ENCODE peak calls at places on chromosomes 16 and 17, in six cellular contexts. N, U, M, Q, P and H are unnamed samples.

GRCh38 chr17:1907818-1908698 is 78.3 kb downstream of the RPA1 start:
- DNase-seq in U (no peak), N (no peak), M (no peak), Q (no peak), P (peak), H (no peak)

GRCh38 chr17:65181237-65182061 is 44.3 kb downstream of the RGS9 start:
- DNase-seq in N (no peak), U (no peak), P (no peak), M (no peak), Q (peak), H (no peak)

GRCh38 chr16:71526111-71526998 is at the start of gene CHST4:
- DNase-seq in N (peak), P (peak), U (peak), M (no peak), Q (peak), H (peak)

GRCh38 chr17:55327225-55328088 is 62.7 kb downstream of the HLF start:
- DNase-seq in P (no peak), U (peak), N (no peak), Q (no peak), M (no peak), H (no peak)

GRCh38 chr16:9437115-9437514 is 345.7 kb downstream of the HAPSTR1 start:
- DNase-seq in M (no peak), U (peak), N (no peak), P (no peak), Q (no peak), H (no peak)

GRCh38 chr16:3023415-3023668 is 400 bp downstream of the HCFC1R1 start:
- DNase-seq in N (peak), M (no peak), Q (peak), P (peak), U (no peak), H (no peak)

GRCh38 chr16:30335598-30336474 is 19.3 kb downstream of the CD2BP2 start:
- DNase-seq in P (no peak), Q (peak), U (no peak), M (peak), N (no peak), H (no peak)

GRCh38 chr17:65727832-65728231 is 166.4 kb upstream of the AXIN2 start:
- DNase-seq in U (no peak), P (no peak), N (no peak), Q (no peak), M (no peak), H (no peak)

GRCh38 chr17:72466199-72466598 is 345.4 kb downstream of the SOX9 start:
- DNase-seq in M (no peak), Q (peak), N (no peak), U (peak), P (peak), H (no peak)

GRCh38 chr17:1623057-1623456 is 5.6 kb downstream of the SLC43A2 start:
- DNase-seq in U (no peak), P (no peak), N (no peak), Q (no peak), M (no peak), H (no peak)

GRCh38 chr17:17738901-17739300 is 57.6 kb downstream of the RAI1 start:
- DNase-seq in Q (no peak), P (no peak), U (peak), M (no peak), N (no peak), H (no peak)

GRCh38 chr17:3960764-3961163 is 3.5 kb downstream of the ATP2A3 start:
- DNase-seq in P (peak), N (no peak), Q (no peak), M (no peak), U (no peak), H (no peak)

GRCh38 chr16:66872927-66873684 is 7.2 kb upstream of the PDP2 start:
- DNase-seq in U (peak), P (peak), N (peak), Q (peak), M (peak), H (peak)

GRCh38 chr17:45791935-45792334 is 7.8 kb downstream of the CRHR1 start:
- DNase-seq in U (peak), N (no peak), M (no peak), Q (no peak), P (no peak), H (no peak)

GRCh38 chr17:66915204-66915611 is 49.3 kb upstream of the CACNG4 start:
- DNase-seq in M (no peak), Q (no peak), P (no peak), N (no peak), U (peak), H (no peak)

GRCh38 chr17:44775136-44775837 is 16.5 kb downstream of the ADAM11 start:
- DNase-seq in N (peak), Q (peak), M (peak), U (peak), P (peak), H (peak)

GRCh38 chr17:46036491-46036890 is 37.4 kb downstream of the STH start:
- DNase-seq in M (no peak), Q (no peak), P (no peak), N (no peak), U (no peak), H (no peak)

GRCh38 chr17:40361063-40361924 is 3.2 kb downstream of the GJD3 start:
- DNase-seq in U (no peak), M (peak), Q (no peak), P (no peak), N (no peak), H (no peak)

GRCh38 chr17:49409066-49409465 is 5.6 kb downstream of the PHB1 start:
- DNase-seq in U (no peak), M (peak), Q (no peak), P (no peak), N (no peak), H (no peak)

GRCh38 chr16:2791174-2791573 is 3.8 kb upstream of the PRSS33 start:
- DNase-seq in U (no peak), N (no peak), M (peak), Q (no peak), P (no peak), H (no peak)

GRCh38 chr17:48003686-48004120 is 32.8 kb downstream of the CDK5RAP3 start:
- DNase-seq in M (no peak), U (no peak), P (no peak), N (no peak), Q (no peak), H (no peak)

GRCh38 chr16:73006021-73006420 is 41.9 kb downstream of the ZFHX3 start:
- DNase-seq in U (no peak), Q (no peak), M (no peak), P (no peak), N (no peak), H (no peak)

GRCh38 chr17:16942141-16943031 is 29.5 kb downstream of the TNFRSF13B start:
- DNase-seq in U (peak), P (no peak), M (peak), N (no peak), Q (no peak), H (no peak)

GRCh38 chr17:35170968-35171771 is 23.0 kb downstream of the SLC35G3 start:
- DNase-seq in M (no peak), U (peak), P (no peak), N (no peak), Q (peak), H (no peak)

GRCh38 chr17:6366144-6366755 is 68.7 kb downstream of the AIPL1 start:
- DNase-seq in Q (peak), M (no peak), N (peak), U (no peak), P (no peak), H (no peak)

GRCh38 chr16:90022209-90023077 is 3.2 kb upstream of the DBNDD1 start:
- DNase-seq in Q (peak), N (peak), U (peak), P (peak), M (peak), H (peak)

GRCh38 chr16:88759976-88760350 is 25.1 kb downstream of the PIEZO1 start:
- DNase-seq in M (no peak), Q (no peak), P (no peak), N (no peak), U (no peak), H (no peak)

GRCh38 chr16:2471653-2472487 is 773 bp downstream of the NTN3 start:
- DNase-seq in M (no peak), U (no peak), Q (no peak), N (no peak), P (no peak), H (no peak)

GRCh38 chr17:2980211-2980903 is 83.0 kb downstream of the OR1D5 start:
- DNase-seq in P (no peak), N (no peak), Q (no peak), U (no peak), M (no peak), H (no peak)

GRCh38 chr16:75244844-75245758 is 6.3 kb downstream of the BCAR1 start:
- DNase-seq in U (peak), P (peak), M (peak), N (peak), Q (peak), H (peak)

GRCh38 chr16:13856398-13856797 is 63.6 kb upstream of the ERCC4 start:
- DNase-seq in Q (no peak), N (no peak), U (no peak), M (no peak), P (no peak), H (no peak)

DNA sequence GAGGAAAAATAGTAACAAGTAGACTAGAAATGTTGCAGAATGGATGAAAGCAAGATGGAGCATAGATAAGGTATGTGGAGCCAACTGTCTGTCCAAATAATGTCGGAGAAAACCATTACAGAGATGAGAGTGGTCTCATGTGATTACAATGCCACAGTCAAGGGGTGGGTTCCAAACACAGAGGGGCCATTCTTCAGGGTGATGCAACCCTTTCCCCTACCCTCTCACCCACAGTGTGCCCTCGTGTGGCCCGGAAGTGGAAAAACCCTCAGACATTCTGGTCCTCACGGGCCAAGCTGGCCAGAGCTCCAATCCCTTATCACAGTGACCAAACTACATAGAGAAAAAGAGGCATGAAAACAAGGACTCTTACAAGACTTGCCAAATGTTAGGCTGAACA is 17.7 kb upstream of the HS3ST3A1 start:
- DNase-seq in P (no peak), U (no peak), Q (no peak), M (no peak), N (no peak), H (no peak)
- TF ChIP-seq CTCF in P (peak), U (no peak), Q (no peak), M (no peak), N (no peak), H (no peak)

GRCh38 chr16:21973945-21974344 is 20.8 kb downstream of the UQCRC2 start:
- DNase-seq in U (no peak), N (no peak), P (no peak), M (no peak), Q (no peak), H (no peak)

DNA sequence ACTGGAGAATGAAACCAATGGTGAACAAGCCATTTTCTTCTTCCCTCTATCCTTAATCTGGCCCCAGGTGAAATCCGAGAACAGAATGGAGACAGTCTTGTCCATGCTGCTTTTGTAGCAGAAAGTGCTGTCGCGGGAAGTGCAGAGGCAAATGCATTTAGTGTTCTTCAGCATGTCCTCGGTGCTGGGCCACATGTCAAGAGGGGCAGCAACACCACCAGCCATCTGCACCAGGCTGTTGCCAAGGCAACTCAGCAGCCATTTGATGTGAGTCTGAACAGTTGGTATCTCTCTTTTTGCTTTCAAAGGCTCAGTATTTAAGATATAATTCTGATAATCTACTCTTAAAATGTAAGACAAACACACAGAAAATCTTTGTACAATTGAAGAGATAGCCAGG is 18.7 kb downstream of the UQCRC2 start:
- DNase-seq in M (no peak), N (no peak), U (no peak), P (no peak), Q (no peak), H (no peak)
- TF ChIP-seq CTCF in M (no peak), N (no peak), U (no peak), P (no peak), Q (no peak), H (no peak)

DNA sequence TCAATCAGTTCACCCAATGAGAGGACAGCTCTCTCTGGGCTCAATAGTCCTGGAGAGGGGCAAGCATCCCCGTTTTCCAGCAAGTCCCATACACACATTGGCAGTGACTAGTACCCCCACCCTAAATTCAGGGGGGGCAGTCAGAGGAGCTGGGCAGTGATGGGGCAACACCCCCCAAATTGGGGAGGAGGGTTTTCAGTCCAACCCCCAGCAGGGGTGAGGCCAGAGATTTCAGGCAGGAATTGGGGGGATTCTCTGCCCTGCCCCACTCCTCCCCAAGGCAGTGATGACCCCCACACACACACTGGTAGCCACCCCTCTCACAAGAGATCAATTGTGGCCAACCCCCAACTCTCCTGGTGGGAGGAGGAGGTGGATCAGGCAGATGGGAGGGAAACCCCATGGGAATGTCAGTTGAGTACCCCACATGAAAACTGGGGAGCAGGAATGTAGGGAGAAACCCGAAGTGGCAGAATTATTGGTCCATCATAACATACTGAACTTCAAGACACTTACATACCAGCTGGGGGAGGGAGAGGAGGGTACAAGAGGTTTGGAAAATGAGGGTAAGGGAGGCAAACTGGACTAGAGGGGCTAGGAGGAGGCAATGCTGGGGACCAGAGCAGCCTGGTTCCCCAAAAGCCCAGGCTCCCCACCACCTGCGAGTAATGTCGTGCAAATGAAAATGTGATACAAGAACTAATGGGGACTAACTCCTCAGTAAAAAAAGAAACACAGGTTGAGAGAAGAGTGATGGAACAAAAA is 3.1 kb downstream of the VAMP2 start:
- DNase-seq in Q (no peak), U (no peak), M (peak), P (no peak), N (no peak), H (no peak)
- TF ChIP-seq CTCF in Q (no peak), U (no peak), M (no peak), P (no peak), N (no peak), H (no peak)

GRCh38 chr16:87056083-87056482 is 261.1 kb downstream of the C16orf95 start:
- DNase-seq in P (peak), N (no peak), M (peak), U (peak), Q (peak), H (no peak)

GRCh38 chr16:87058728-87059250 is 258.4 kb downstream of the C16orf95 start:
- DNase-seq in M (peak), N (no peak), Q (no peak), P (no peak), U (no peak), H (no peak)

GRCh38 chr16:87057951-87058560 is 259.1 kb downstream of the C16orf95 start:
- DNase-seq in U (no peak), P (no peak), N (no peak), Q (no peak), M (peak), H (no peak)

GRCh38 chr16:87056551-87056950 is 260.6 kb downstream of the C16orf95 start:
- DNase-seq in N (no peak), U (no peak), P (no peak), M (peak), Q (no peak), H (no peak)

DNA sequence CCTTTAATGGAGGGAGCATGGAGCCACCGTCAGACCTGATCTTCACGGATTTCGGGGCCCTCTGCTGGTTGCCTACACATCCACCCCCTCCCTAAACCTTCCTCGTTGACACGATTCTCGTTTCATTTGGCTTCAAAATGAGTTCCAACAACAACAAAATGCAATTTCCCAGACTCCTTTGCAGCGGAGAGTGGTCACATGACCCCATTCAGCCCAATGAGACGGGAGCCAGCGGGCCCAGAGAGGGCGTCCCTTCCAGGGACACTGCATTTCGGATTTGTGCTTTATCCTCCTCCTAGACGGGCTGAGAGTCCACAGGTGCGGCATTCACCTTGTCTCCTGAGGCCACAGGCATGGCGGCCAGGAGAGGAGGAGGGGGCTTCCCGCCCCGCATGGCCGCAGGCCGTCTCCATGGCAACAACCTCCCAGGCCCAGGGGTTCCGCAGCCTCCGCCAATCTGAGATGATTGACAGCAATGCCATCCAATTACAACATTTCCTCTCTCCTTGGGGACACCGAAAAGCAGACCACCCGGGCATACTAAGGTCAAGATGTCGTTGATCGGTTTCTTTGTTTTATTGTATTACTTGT is 259.8 kb downstream of the C16orf95 start:
- DNase-seq in Q (no peak), M (peak), P (no peak), N (no peak), U (no peak), H (no peak)
- TF ChIP-seq CTCF in Q (peak), M (no peak), P (peak), N (peak), U (no peak), H (no peak)

DNA sequence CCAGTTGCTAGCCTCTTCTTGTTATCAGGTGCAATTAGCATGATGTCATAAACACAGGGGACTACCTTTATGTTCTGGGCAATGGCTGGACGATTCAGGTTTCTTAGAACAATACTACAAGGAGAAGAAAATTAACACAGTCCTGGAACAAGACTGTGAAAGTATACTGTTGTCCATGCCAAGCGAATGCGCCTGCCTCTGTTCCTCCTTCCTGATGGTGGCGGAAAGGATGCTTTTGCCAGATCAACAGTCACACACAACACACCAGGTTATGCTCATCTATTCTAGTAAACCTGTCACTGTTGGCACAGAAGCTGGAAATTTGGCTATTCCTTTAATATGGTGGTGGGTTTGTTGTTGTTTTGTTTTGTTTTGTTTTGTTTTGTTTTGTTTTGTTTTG is 3.0 kb upstream of the CD300LD start:
- DNase-seq in Q (no peak), M (no peak), U (no peak), P (no peak), N (no peak), H (no peak)
- TF ChIP-seq CTCF in Q (no peak), M (no peak), U (no peak), P (no peak), N (no peak), H (no peak)

GRCh38 chr17:57404073-57404472 is 147.8 kb downstream of the MSI2 start:
- DNase-seq in U (peak), M (no peak), Q (no peak), P (no peak), N (no peak), H (no peak)
- TF ChIP-seq CTCF in U (peak), M (no peak), Q (peak), P (no peak), N (no peak), H (no peak)